ENCODE peak calls at places on chromosomes 12 and 14, in eight cellular contexts. One of them, this sample, is unnamed.

GRCh38 chr12:40825156-40825555 is 132.9 kb downstream of the CNTN1 start:
- DNase-seq in fibroblast of mammary gland: no peak
- DNase-seq in GM12864: no peak
- DNase-seq in AG04450: no peak
- DNase-seq in cardiac fibroblast: no peak
- DNase-seq in bronchial epithelial cell: no peak
- DNase-seq in spleen: no peak
- DNase-seq in fibroblast of pulmonary artery: no peak
- DNase-seq in this sample: no peak

GRCh38 chr14:75418779-75419768 is 8.7 kb upstream of the JDP2 start:
- DNase-seq in fibroblast of mammary gland: no peak
- DNase-seq in GM12864: peak; percentile 61
- DNase-seq in AG04450: no peak
- DNase-seq in cardiac fibroblast: no peak
- DNase-seq in bronchial epithelial cell: peak; percentile 37
- DNase-seq in spleen: no peak
- DNase-seq in fibroblast of pulmonary artery: no peak
- DNase-seq in this sample: peak; percentile 62

GRCh38 chr14:103859416-103860202 is 12.2 kb upstream of the PPP1R13B start:
- DNase-seq in fibroblast of mammary gland: no peak
- DNase-seq in GM12864: no peak
- DNase-seq in AG04450: no peak
- DNase-seq in cardiac fibroblast: no peak
- DNase-seq in bronchial epithelial cell: no peak
- DNase-seq in spleen: peak; percentile 77
- DNase-seq in fibroblast of pulmonary artery: no peak
- DNase-seq in this sample: no peak

GRCh38 chr12:132204822-132205270 is 60.6 kb downstream of the NOC4L start:
- DNase-seq in fibroblast of mammary gland: no peak
- DNase-seq in GM12864: no peak
- DNase-seq in AG04450: no peak
- DNase-seq in cardiac fibroblast: no peak
- DNase-seq in bronchial epithelial cell: no peak
- DNase-seq in spleen: no peak
- DNase-seq in fibroblast of pulmonary artery: no peak
- DNase-seq in this sample: no peak

GRCh38 chr12:33825986-33826602 is 196.2 kb upstream of the ALG10 start:
- DNase-seq in fibroblast of mammary gland: no peak
- DNase-seq in GM12864: no peak
- DNase-seq in AG04450: no peak
- DNase-seq in cardiac fibroblast: no peak
- DNase-seq in bronchial epithelial cell: no peak
- DNase-seq in spleen: no peak
- DNase-seq in fibroblast of pulmonary artery: no peak
- DNase-seq in this sample: no peak

GRCh38 chr14:41606249-41607118 is at the start of gene LRFN5:
- DNase-seq in fibroblast of mammary gland: peak; percentile 69
- DNase-seq in GM12864: no peak
- DNase-seq in AG04450: no peak
- DNase-seq in cardiac fibroblast: peak; percentile 19
- DNase-seq in bronchial epithelial cell: no peak
- DNase-seq in spleen: peak; percentile 71
- DNase-seq in fibroblast of pulmonary artery: peak; percentile 59
- DNase-seq in this sample: no peak

GRCh38 chr14:53796734-53797133 is 159.9 kb downstream of the BMP4 start:
- DNase-seq in fibroblast of mammary gland: no peak
- DNase-seq in GM12864: no peak
- DNase-seq in AG04450: no peak
- DNase-seq in cardiac fibroblast: no peak
- DNase-seq in bronchial epithelial cell: no peak
- DNase-seq in spleen: no peak
- DNase-seq in fibroblast of pulmonary artery: no peak
- DNase-seq in this sample: no peak

GRCh38 chr12:119302334-119303132 is 32.0 kb upstream of the CCDC60 start:
- DNase-seq in fibroblast of mammary gland: no peak
- DNase-seq in GM12864: no peak
- DNase-seq in AG04450: no peak
- DNase-seq in cardiac fibroblast: no peak
- DNase-seq in bronchial epithelial cell: no peak
- DNase-seq in spleen: no peak
- DNase-seq in fibroblast of pulmonary artery: no peak
- DNase-seq in this sample: no peak

GRCh38 chr12:74066476-74066875 is 471.2 kb upstream of the ATXN7L3B start:
- DNase-seq in fibroblast of mammary gland: no peak
- DNase-seq in GM12864: no peak
- DNase-seq in AG04450: no peak
- DNase-seq in cardiac fibroblast: no peak
- DNase-seq in bronchial epithelial cell: peak; percentile 24
- DNase-seq in spleen: no peak
- DNase-seq in fibroblast of pulmonary artery: no peak
- DNase-seq in this sample: no peak

GRCh38 chr12:112005419-112006395 is 7.3 kb downstream of the TMEM116 start:
- DNase-seq in fibroblast of mammary gland: peak; percentile 44
- DNase-seq in GM12864: no peak
- DNase-seq in AG04450: no peak
- DNase-seq in cardiac fibroblast: no peak
- DNase-seq in bronchial epithelial cell: peak; percentile 44
- DNase-seq in spleen: no peak
- DNase-seq in fibroblast of pulmonary artery: no peak
- DNase-seq in this sample: no peak

GRCh38 chr14:21300892-21301291 is 21.0 kb downstream of the RPGRIP1 start:
- DNase-seq in fibroblast of mammary gland: no peak
- DNase-seq in GM12864: no peak
- DNase-seq in AG04450: no peak
- DNase-seq in cardiac fibroblast: no peak
- DNase-seq in bronchial epithelial cell: no peak
- DNase-seq in spleen: peak; percentile 83
- DNase-seq in fibroblast of pulmonary artery: no peak
- DNase-seq in this sample: peak; percentile 28

GRCh38 chr14:66944872-66945271 is 244.4 kb upstream of the GARIN2 start:
- DNase-seq in fibroblast of mammary gland: peak; percentile 46
- DNase-seq in GM12864: no peak
- DNase-seq in AG04450: no peak
- DNase-seq in cardiac fibroblast: peak; percentile 54
- DNase-seq in bronchial epithelial cell: no peak
- DNase-seq in spleen: no peak
- DNase-seq in fibroblast of pulmonary artery: peak; percentile 54
- DNase-seq in this sample: peak; percentile 41

GRCh38 chr14:77301103-77301502 is 19.6 kb downstream of the POMT2 start:
- DNase-seq in fibroblast of mammary gland: peak; percentile 87
- DNase-seq in GM12864: peak; percentile 53
- DNase-seq in AG04450: peak; percentile 63
- DNase-seq in cardiac fibroblast: peak; percentile 93
- DNase-seq in bronchial epithelial cell: peak; percentile 74
- DNase-seq in spleen: peak; percentile 85
- DNase-seq in fibroblast of pulmonary artery: peak; percentile 90
- DNase-seq in this sample: peak; percentile 86

GRCh38 chr12:120686690-120687569 is at the start of gene MLEC:
- DNase-seq in fibroblast of mammary gland: peak; percentile 94
- DNase-seq in GM12864: peak; percentile 96
- DNase-seq in AG04450: peak; percentile 89
- DNase-seq in cardiac fibroblast: peak; percentile 97
- DNase-seq in bronchial epithelial cell: peak; percentile 82
- DNase-seq in spleen: peak; percentile 99
- DNase-seq in fibroblast of pulmonary artery: peak; percentile 96
- DNase-seq in this sample: peak; percentile 99
- H3K4me3 ChIP-seq in fibroblast of mammary gland: peak within 1 kb of the TSS; percentile 79
- H3K4me3 ChIP-seq in GM12864: peak within 1 kb of the TSS; percentile 98
- H3K4me3 ChIP-seq in AG04450: peak within 1 kb of the TSS; percentile 91
- H3K4me3 ChIP-seq in cardiac fibroblast: peak within 1 kb of the TSS; percentile 77
- H3K4me3 ChIP-seq in bronchial epithelial cell: peak within 1 kb of the TSS; percentile 75
- H3K4me3 ChIP-seq in spleen: peak within 1 kb of the TSS; percentile 97
- H3K4me3 ChIP-seq in fibroblast of pulmonary artery: peak within 1 kb of the TSS; percentile 71
- H3K4me3 ChIP-seq in this sample: peak within 1 kb of the TSS; percentile 90

DNA sequence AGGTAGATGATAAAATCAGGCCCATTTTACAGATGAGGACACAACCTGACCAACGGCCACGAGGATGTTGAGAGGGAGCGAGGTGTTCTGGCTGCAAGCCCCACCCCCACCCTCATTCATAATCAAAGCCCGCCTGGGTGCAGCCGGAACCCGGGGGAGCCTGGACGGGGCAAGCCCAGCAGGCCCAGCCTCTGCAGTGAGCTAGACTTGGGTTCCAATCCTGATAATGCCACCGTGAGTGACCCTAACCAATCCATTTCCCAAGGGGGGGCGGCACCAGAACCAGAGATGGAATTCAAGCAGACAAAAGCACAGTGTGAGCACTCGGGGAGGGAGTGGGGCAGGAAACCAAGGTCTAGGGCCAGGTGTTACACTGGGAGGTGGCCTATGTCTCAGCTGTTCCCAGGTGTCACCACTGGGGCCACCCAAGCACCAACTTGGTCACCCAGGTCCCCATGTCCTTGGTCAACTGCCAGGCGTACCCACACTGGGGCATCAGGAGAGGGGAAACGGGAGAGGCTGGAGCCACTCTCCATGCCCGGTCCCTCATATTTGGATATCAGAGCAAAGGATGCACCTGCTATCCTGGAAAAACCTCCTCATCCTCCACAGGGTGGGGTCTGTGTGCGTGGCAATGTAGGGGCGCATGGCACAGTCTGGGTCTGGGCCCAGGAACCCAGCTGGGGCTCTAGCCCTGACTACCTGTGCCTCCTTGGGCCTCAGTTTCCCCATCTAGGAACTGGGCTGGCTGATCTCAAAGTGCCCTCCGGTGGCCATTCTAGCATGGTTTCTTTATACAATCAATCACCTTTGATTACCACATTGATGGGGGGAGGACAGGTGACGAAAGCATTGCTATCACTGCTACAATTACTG is 58.4 kb downstream of the FAM222A start:
- DNase-seq in fibroblast of mammary gland: no peak
- DNase-seq in GM12864: no peak
- DNase-seq in AG04450: no peak
- DNase-seq in cardiac fibroblast: no peak
- DNase-seq in bronchial epithelial cell: no peak
- DNase-seq in spleen: no peak
- DNase-seq in fibroblast of pulmonary artery: no peak
- DNase-seq in this sample: no peak
- TF ChIP-seq CTCF in fibroblast of mammary gland: no peak
- TF ChIP-seq CTCF in GM12864: no peak
- TF ChIP-seq CTCF in AG04450: no peak
- TF ChIP-seq CTCF in cardiac fibroblast: no peak
- TF ChIP-seq CTCF in bronchial epithelial cell: no peak
- TF ChIP-seq CTCF in spleen: no peak
- TF ChIP-seq CTCF in fibroblast of pulmonary artery: no peak
- TF ChIP-seq CTCF in this sample: no peak

GRCh38 chr14:84482256-84483071 is 1047.5 kb upstream of the FLRT2 start:
- DNase-seq in fibroblast of mammary gland: peak; percentile 38
- DNase-seq in GM12864: no peak
- DNase-seq in AG04450: peak; percentile 18
- DNase-seq in cardiac fibroblast: peak; percentile 68
- DNase-seq in bronchial epithelial cell: peak; percentile 50
- DNase-seq in spleen: no peak
- DNase-seq in fibroblast of pulmonary artery: peak; percentile 67
- DNase-seq in this sample: no peak
- H3K4me3 ChIP-seq in fibroblast of mammary gland: no peak overlapping the region
- H3K4me3 ChIP-seq in GM12864: no peak overlapping the region
- H3K4me3 ChIP-seq in AG04450: no peak overlapping the region
- H3K4me3 ChIP-seq in cardiac fibroblast: no peak overlapping the region
- H3K4me3 ChIP-seq in bronchial epithelial cell: no peak overlapping the region
- H3K4me3 ChIP-seq in spleen: no peak overlapping the region
- H3K4me3 ChIP-seq in fibroblast of pulmonary artery: no peak overlapping the region
- H3K4me3 ChIP-seq in this sample: no peak overlapping the region

GRCh38 chr14:93743270-93744060 is 44.8 kb downstream of the PRIMA1 start:
- DNase-seq in fibroblast of mammary gland: no peak
- DNase-seq in GM12864: no peak
- DNase-seq in AG04450: no peak
- DNase-seq in cardiac fibroblast: no peak
- DNase-seq in bronchial epithelial cell: no peak
- DNase-seq in spleen: no peak
- DNase-seq in fibroblast of pulmonary artery: no peak
- DNase-seq in this sample: no peak
- TF ChIP-seq CTCF in fibroblast of mammary gland: no peak
- TF ChIP-seq CTCF in GM12864: no peak
- TF ChIP-seq CTCF in AG04450: no peak
- TF ChIP-seq CTCF in cardiac fibroblast: no peak
- TF ChIP-seq CTCF in bronchial epithelial cell: no peak
- TF ChIP-seq CTCF in spleen: no peak
- TF ChIP-seq CTCF in fibroblast of pulmonary artery: no peak
- TF ChIP-seq CTCF in this sample: no peak

DNA sequence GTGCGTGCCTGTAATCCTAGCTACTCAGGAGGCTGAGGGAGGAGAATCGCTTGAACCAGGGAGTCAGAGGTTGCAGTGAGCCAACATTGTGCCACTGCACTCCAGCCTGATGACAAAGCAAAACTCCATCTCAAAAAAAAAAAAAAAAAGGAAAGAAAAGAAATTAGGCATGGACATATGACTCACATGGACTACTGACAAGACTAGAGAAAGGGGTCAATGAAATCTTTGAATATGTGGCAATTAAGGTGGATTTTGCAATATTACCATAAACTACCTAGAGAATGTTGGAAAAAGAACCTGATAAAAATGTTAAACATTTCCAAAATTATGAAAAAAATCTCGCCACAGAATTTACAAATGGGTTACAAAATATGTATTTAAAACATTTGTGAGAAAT is 873.6 kb downstream of the C12orf50 start:
- DNase-seq in fibroblast of mammary gland: peak; percentile 84
- DNase-seq in GM12864: no peak
- DNase-seq in AG04450: no peak
- DNase-seq in cardiac fibroblast: peak; percentile 67
- DNase-seq in bronchial epithelial cell: peak; percentile 64
- DNase-seq in spleen: no peak
- DNase-seq in fibroblast of pulmonary artery: peak; percentile 86
- DNase-seq in this sample: no peak
- H3K4me3 ChIP-seq in fibroblast of mammary gland: no peak overlapping the region
- H3K4me3 ChIP-seq in GM12864: no peak overlapping the region
- H3K4me3 ChIP-seq in AG04450: no peak overlapping the region
- H3K4me3 ChIP-seq in cardiac fibroblast: no peak overlapping the region
- H3K4me3 ChIP-seq in bronchial epithelial cell: no peak overlapping the region
- H3K4me3 ChIP-seq in spleen: no peak overlapping the region
- H3K4me3 ChIP-seq in fibroblast of pulmonary artery: no peak overlapping the region
- H3K4me3 ChIP-seq in this sample: no peak overlapping the region

This sample was measured in GM12865.